ENCODE peak calls at places on chromosomes 11 and 22, in six cellular contexts. X is D341Med, Q is choroid plexus epithelial cell, H is cardiac fibroblast, C is GM20000, O is anterior cingulate cortex. G is an unnamed sample.

GRCh38 chr11:4626207-4627105 is 10.8 kb upstream of the OR51D1 start:
- DNase-seq in X (peak; percentile 42), Q (peak; percentile 88), H (peak; percentile 89), C (peak; percentile 25), O (peak; percentile 19), G (peak; percentile 54)

GRCh38 chr11:1297576-1298473 is 11.6 kb downstream of the TOLLIP start:
- DNase-seq in X (no peak), Q (no peak), H (no peak), C (no peak), O (no peak), G (no peak)

GRCh38 chr11:60718524-60719316 is 5.8 kb upstream of the MS4A18 start:
- DNase-seq in X (no peak), Q (no peak), H (no peak), C (no peak), O (no peak), G (no peak)

GRCh38 chr11:17486666-17487065 is 10.0 kb upstream of the ABCC8 start:
- DNase-seq in X (no peak), Q (no peak), H (no peak), C (no peak), O (no peak), G (no peak)

GRCh38 chr22:27990879-27991278 is 71.8 kb upstream of the PITPNB start:
- DNase-seq in X (peak; percentile 63), Q (peak; percentile 70), H (peak; percentile 68), C (peak; percentile 71), O (no peak), G (peak; percentile 25)

GRCh38 chr11:64283092-64283491 is 1.4 kb downstream of the BAD start:
- DNase-seq in X (no peak), Q (no peak), H (no peak), C (no peak), O (no peak), G (no peak)

GRCh38 chr11:104164028-104164520 is at the start of gene PDGFD:
- DNase-seq in X (peak; percentile 71), Q (peak; percentile 77), H (peak; percentile 64), C (peak; percentile 62), O (peak; percentile 1), G (peak; percentile 23)

GRCh38 chr11:41382927-41383326 is 76.5 kb downstream of the LRRC4C start:
- DNase-seq in X (no peak), Q (peak; percentile 10), H (peak; percentile 1), C (no peak), O (no peak), G (no peak)

GRCh38 chr22:17860220-17860965 is 86.1 kb upstream of the BID start:
- DNase-seq in X (no peak), Q (no peak), H (no peak), C (no peak), O (peak; percentile 55), G (no peak)

GRCh38 chr11:8917157-8917820 is 6.3 kb downstream of the AKIP1 start:
- DNase-seq in X (no peak), Q (peak; percentile 97), H (peak; percentile 90), C (no peak), O (no peak), G (no peak)

GRCh38 chr22:17380711-17381087 is 11.4 kb downstream of the CECR2 start:
- DNase-seq in X (no peak), Q (no peak), H (no peak), C (no peak), O (no peak), G (no peak)

GRCh38 chr11:102117472-102118113 is 7.3 kb downstream of the YAP1 start:
- DNase-seq in X (no peak), Q (no peak), H (peak; percentile 48), C (no peak), O (no peak), G (no peak)

GRCh38 chr11:58770627-58771457 is 39.1 kb upstream of the GLYAT start:
- DNase-seq in X (no peak), Q (no peak), H (peak; percentile 14), C (no peak), O (no peak), G (peak; percentile 62)

GRCh38 chr11:11841605-11842425 is at the start of gene USP47:
- DNase-seq in X (peak; percentile 91), Q (peak; percentile 80), H (peak; percentile 87), C (peak; percentile 85), O (peak; percentile 86), G (peak; percentile 70)

GRCh38 chr11:3796796-3797328 is 492 bp downstream of the NUP98 start:
- DNase-seq in X (peak; percentile 79), Q (no peak), H (no peak), C (no peak), O (no peak), G (no peak)

GRCh38 chr11:118841469-118842222 is 42.0 kb upstream of the CXCR5 start:
- DNase-seq in X (no peak), Q (no peak), H (no peak), C (no peak), O (no peak), G (no peak)

GRCh38 chr11:130162733-130163132 is 3.2 kb downstream of the ST14 start:
- DNase-seq in X (no peak), Q (peak; percentile 51), H (no peak), C (no peak), O (no peak), G (no peak)

GRCh38 chr22:32850591-32851517 is 49.3 kb downstream of the TIMP3 start:
- DNase-seq in X (no peak), Q (peak; percentile 77), H (peak; percentile 12), C (no peak), O (peak; percentile 63), G (peak; percentile 75)

GRCh38 chr11:129458278-129458677 is 82.6 kb downstream of the BARX2 start:
- DNase-seq in X (no peak), Q (no peak), H (no peak), C (no peak), O (no peak), G (no peak)

GRCh38 chr11:31798057-31799035 is 12.8 kb downstream of the PAX6 start:
- DNase-seq in X (peak; percentile 79), Q (no peak), H (no peak), C (peak; percentile 66), O (peak; percentile 19), G (no peak)

GRCh38 chr11:58629857-58630256 is 7.4 kb downstream of the CNTF start:
- DNase-seq in X (peak; percentile 59), Q (peak; percentile 86), H (peak; percentile 80), C (peak; percentile 49), O (peak; percentile 10), G (peak; percentile 48)

GRCh38 chr22:22157500-22157822 is 87.1 kb upstream of the VPREB1 start:
- DNase-seq in X (no peak), Q (no peak), H (no peak), C (no peak), O (no peak), G (no peak)

GRCh38 chr11:36300651-36301050 is 4.6 kb downstream of the PRR5L start:
- DNase-seq in X (no peak), Q (peak; percentile 61), H (peak; percentile 47), C (no peak), O (peak; percentile 65), G (no peak)

GRCh38 chr11:72493426-72494108 is 59.2 kb upstream of the CLPB start:
- DNase-seq in X (no peak), Q (peak; percentile 48), H (no peak), C (no peak), O (no peak), G (no peak)

GRCh38 chr22:17443413-17444203 is 74.3 kb downstream of the CECR2 start:
- DNase-seq in X (peak; percentile 62), Q (peak; percentile 40), H (peak; percentile 23), C (no peak), O (no peak), G (no peak)

GRCh38 chr11:29782447-29782846 is 234.4 kb downstream of the KCNA4 start:
- DNase-seq in X (no peak), Q (no peak), H (no peak), C (no peak), O (peak; percentile 5), G (no peak)

GRCh38 chr11:44244649-44245308 is 65.2 kb downstream of the ALX4 start:
- DNase-seq in X (no peak), Q (peak; percentile 42), H (peak; percentile 61), C (no peak), O (no peak), G (no peak)

GRCh38 chr11:29018631-29019030 is 910.4 kb downstream of the METTL15 start:
- DNase-seq in X (no peak), Q (peak; percentile 91), H (peak; percentile 95), C (no peak), O (no peak), G (peak; percentile 63)

GRCh38 chr11:122209619-122210377 is 93.8 kb upstream of the BLID start:
- DNase-seq in X (no peak), Q (peak; percentile 95), H (peak; percentile 97), C (no peak), O (peak; percentile 67), G (peak; percentile 82)

GRCh38 chr22:42920101-42920820 is 63.2 kb upstream of the ARFGAP3 start:
- DNase-seq in X (no peak), Q (peak; percentile 45), H (peak; percentile 58), C (no peak), O (no peak), G (no peak)

GRCh38 chr22:36144886-36145541 is 15.5 kb downstream of the APOL3 start:
- DNase-seq in X (peak; percentile 52), Q (peak; percentile 86), H (peak; percentile 88), C (peak; percentile 31), O (peak; percentile 63), G (peak; percentile 65)

GRCh38 chr11:44701276-44701675 is 25.5 kb upstream of the TSPAN18 start:
- DNase-seq in X (no peak), Q (no peak), H (no peak), C (no peak), O (no peak), G (no peak)

GRCh38 chr22:25281675-25282345 is 62.4 kb downstream of the CRYBB2 start:
- DNase-seq in X (peak; percentile 15), Q (no peak), H (no peak), C (no peak), O (no peak), G (no peak)

GRCh38 chr11:69000831-69001245 is 12.2 kb downstream of the MRGPRF start:
- DNase-seq in X (no peak), Q (peak; percentile 74), H (peak; percentile 79), C (no peak), O (no peak), G (peak; percentile 91)

GRCh38 chr11:112972399-112973115 is 11.3 kb downstream of the NCAM1 start:
- DNase-seq in X (no peak), Q (no peak), H (no peak), C (no peak), O (no peak), G (no peak)